ENCODE peak calls at places on chromosomes 3 and 15, in four cellular contexts. One of them, this sample, is unnamed.
A peak's percentile ranks its signal among the peaks of the same experiment; 100 is the strongest.

GRCh38 chr3:42189746-42190145 is 76.2 kb downstream of the CCK start:
- DNase-seq in CD4-positive, alpha-beta T cell: no peak
- DNase-seq in tibial artery: no peak
- DNase-seq in mesenchymal stem cell: no peak
- DNase-seq in this sample: no peak

GRCh38 chr3:136883967-136884720 is 22.1 kb downstream of the NCK1 start:
- DNase-seq in CD4-positive, alpha-beta T cell: no peak
- DNase-seq in tibial artery: no peak
- DNase-seq in mesenchymal stem cell: no peak
- DNase-seq in this sample: no peak

GRCh38 chr15:56732881-56733130 is 503 bp downstream of the ZNF280D start:
- DNase-seq in CD4-positive, alpha-beta T cell: no peak
- DNase-seq in tibial artery: no peak
- DNase-seq in mesenchymal stem cell: no peak
- DNase-seq in this sample: peak; percentile 45

GRCh38 chr3:98977520-98977919 is 76.0 kb upstream of the DCBLD2 start:
- DNase-seq in CD4-positive, alpha-beta T cell: no peak
- DNase-seq in tibial artery: no peak
- DNase-seq in mesenchymal stem cell: peak; percentile 75
- DNase-seq in this sample: no peak

GRCh38 chr3:27681249-27681748 is 40.8 kb downstream of the EOMES start:
- DNase-seq in CD4-positive, alpha-beta T cell: no peak
- DNase-seq in tibial artery: no peak
- DNase-seq in mesenchymal stem cell: peak; percentile 85
- DNase-seq in this sample: no peak

GRCh38 chr3:77931272-77932009 is 891.5 kb downstream of the ROBO2 start:
- DNase-seq in CD4-positive, alpha-beta T cell: no peak
- DNase-seq in tibial artery: no peak
- DNase-seq in mesenchymal stem cell: peak; percentile 51
- DNase-seq in this sample: peak; percentile 13

GRCh38 chr3:123586966-123587365 is 2.1 kb upstream of the HACD2 start:
- DNase-seq in CD4-positive, alpha-beta T cell: no peak
- DNase-seq in tibial artery: no peak
- DNase-seq in mesenchymal stem cell: no peak
- DNase-seq in this sample: no peak

GRCh38 chr3:136893848-136894443 is 31.9 kb downstream of the NCK1 start:
- DNase-seq in CD4-positive, alpha-beta T cell: no peak
- DNase-seq in tibial artery: no peak
- DNase-seq in mesenchymal stem cell: peak; percentile 96
- DNase-seq in this sample: no peak

GRCh38 chr3:142888484-142889262 is at the start of gene PCOLCE2:
- DNase-seq in CD4-positive, alpha-beta T cell: no peak
- DNase-seq in tibial artery: peak; percentile 70
- DNase-seq in mesenchymal stem cell: peak; percentile 9
- DNase-seq in this sample: peak; percentile 51

GRCh38 chr3:66362541-66362941 is 138.3 kb downstream of the LRIG1 start:
- DNase-seq in CD4-positive, alpha-beta T cell: no peak
- DNase-seq in tibial artery: no peak
- DNase-seq in mesenchymal stem cell: peak; percentile 72
- DNase-seq in this sample: no peak

GRCh38 chr3:53195602-53196574 is 34.9 kb downstream of the PRKCD start:
- DNase-seq in CD4-positive, alpha-beta T cell: peak; percentile 63
- DNase-seq in tibial artery: no peak
- DNase-seq in mesenchymal stem cell: peak; percentile 46
- DNase-seq in this sample: peak; percentile 62

GRCh38 chr3:143482106-143483088 is 362.8 kb downstream of the CHST2 start:
- DNase-seq in CD4-positive, alpha-beta T cell: no peak
- DNase-seq in tibial artery: no peak
- DNase-seq in mesenchymal stem cell: no peak
- DNase-seq in this sample: no peak

GRCh38 chr3:155356594-155357370 is 63.3 kb upstream of the STRIT1 start:
- DNase-seq in CD4-positive, alpha-beta T cell: no peak
- DNase-seq in tibial artery: no peak
- DNase-seq in mesenchymal stem cell: peak; percentile 8
- DNase-seq in this sample: no peak

GRCh38 chr3:86969500-86970189 is 21.3 kb downstream of the VGLL3 start:
- DNase-seq in CD4-positive, alpha-beta T cell: no peak
- DNase-seq in tibial artery: no peak
- DNase-seq in mesenchymal stem cell: peak; percentile 49
- DNase-seq in this sample: no peak

GRCh38 chr15:89421219-89421618 is 75.2 kb downstream of the RHCG start:
- DNase-seq in CD4-positive, alpha-beta T cell: no peak
- DNase-seq in tibial artery: no peak
- DNase-seq in mesenchymal stem cell: no peak
- DNase-seq in this sample: no peak

GRCh38 chr3:47315069-47315647 is 32.4 kb downstream of the KLHL18 start:
- DNase-seq in CD4-positive, alpha-beta T cell: no peak
- DNase-seq in tibial artery: no peak
- DNase-seq in mesenchymal stem cell: peak; percentile 20
- DNase-seq in this sample: peak; percentile 64

GRCh38 chr15:35440265-35440664 is 105.7 kb downstream of the DPH6 start:
- DNase-seq in CD4-positive, alpha-beta T cell: no peak
- DNase-seq in tibial artery: no peak
- DNase-seq in mesenchymal stem cell: no peak
- DNase-seq in this sample: no peak

GRCh38 chr15:48084759-48085420 is 35.9 kb upstream of the SLC24A5 start:
- DNase-seq in CD4-positive, alpha-beta T cell: no peak
- DNase-seq in tibial artery: no peak
- DNase-seq in mesenchymal stem cell: peak; percentile 66
- DNase-seq in this sample: no peak

GRCh38 chr15:45855907-45856579 is 221.2 kb downstream of the SQOR start:
- DNase-seq in CD4-positive, alpha-beta T cell: no peak
- DNase-seq in tibial artery: no peak
- DNase-seq in mesenchymal stem cell: no peak
- DNase-seq in this sample: no peak

GRCh38 chr15:68149059-68149458 is 56.1 kb downstream of the CALML4 start:
- DNase-seq in CD4-positive, alpha-beta T cell: no peak
- DNase-seq in tibial artery: no peak
- DNase-seq in mesenchymal stem cell: peak; percentile 41
- DNase-seq in this sample: no peak

GRCh38 chr3:23550402-23550801 is 255.4 kb upstream of the UBE2E1 start:
- DNase-seq in CD4-positive, alpha-beta T cell: no peak
- DNase-seq in tibial artery: no peak
- DNase-seq in mesenchymal stem cell: no peak
- DNase-seq in this sample: no peak

GRCh38 chr3:69541823-69542264 is 156.0 kb upstream of the FRMD4B start:
- DNase-seq in CD4-positive, alpha-beta T cell: no peak
- DNase-seq in tibial artery: no peak
- DNase-seq in mesenchymal stem cell: no peak
- DNase-seq in this sample: peak; percentile 36

GRCh38 chr3:123870033-123870432 is 14.1 kb downstream of the MYLK start:
- DNase-seq in CD4-positive, alpha-beta T cell: no peak
- DNase-seq in tibial artery: no peak
- DNase-seq in mesenchymal stem cell: peak; percentile 36
- DNase-seq in this sample: no peak

GRCh38 chr3:170149016-170149415 is 32.5 kb downstream of the PHC3 start:
- DNase-seq in CD4-positive, alpha-beta T cell: no peak
- DNase-seq in tibial artery: no peak
- DNase-seq in mesenchymal stem cell: no peak
- DNase-seq in this sample: no peak

GRCh38 chr3:49173116-49173791 is 1.9 kb downstream of the KLHDC8B start:
- DNase-seq in CD4-positive, alpha-beta T cell: no peak
- DNase-seq in tibial artery: no peak
- DNase-seq in mesenchymal stem cell: peak; percentile 54
- DNase-seq in this sample: peak; percentile 87

GRCh38 chr3:161559177-161559998 is 62.8 kb downstream of the OTOL1 start:
- DNase-seq in CD4-positive, alpha-beta T cell: no peak
- DNase-seq in tibial artery: no peak
- DNase-seq in mesenchymal stem cell: peak; percentile 58
- DNase-seq in this sample: no peak

GRCh38 chr3:100002599-100003350 is 111.5 kb downstream of the FILIP1L start:
- DNase-seq in CD4-positive, alpha-beta T cell: no peak
- DNase-seq in tibial artery: no peak
- DNase-seq in mesenchymal stem cell: peak; percentile 83
- DNase-seq in this sample: no peak

GRCh38 chr15:26352909-26353308 is 420.0 kb downstream of the GABRB3 start:
- DNase-seq in CD4-positive, alpha-beta T cell: no peak
- DNase-seq in tibial artery: no peak
- DNase-seq in mesenchymal stem cell: no peak
- DNase-seq in this sample: no peak
- H3K9me3 ChIP-seq in CD4-positive, alpha-beta T cell: no peaks in the 10 kb centered on the region
- H3K9me3 ChIP-seq in tibial artery: no peaks in the 10 kb centered on the region
- H3K9me3 ChIP-seq in mesenchymal stem cell: no peaks in the 10 kb centered on the region
- H3K9me3 ChIP-seq in this sample: no peaks in the 10 kb centered on the region

GRCh38 chr3:14432996-14433572 is 30.7 kb downstream of the SLC6A6 start:
- DNase-seq in CD4-positive, alpha-beta T cell: no peak
- DNase-seq in tibial artery: no peak
- DNase-seq in mesenchymal stem cell: no peak
- DNase-seq in this sample: no peak
- H3K27ac ChIP-seq in CD4-positive, alpha-beta T cell: peak overlapping the region; percentile 92
- H3K27ac ChIP-seq in tibial artery: peak overlapping the region; percentile 60
- H3K27ac ChIP-seq in mesenchymal stem cell: no peak overlapping the region
- H3K27ac ChIP-seq in this sample: peak overlapping the region; percentile 68

DNA sequence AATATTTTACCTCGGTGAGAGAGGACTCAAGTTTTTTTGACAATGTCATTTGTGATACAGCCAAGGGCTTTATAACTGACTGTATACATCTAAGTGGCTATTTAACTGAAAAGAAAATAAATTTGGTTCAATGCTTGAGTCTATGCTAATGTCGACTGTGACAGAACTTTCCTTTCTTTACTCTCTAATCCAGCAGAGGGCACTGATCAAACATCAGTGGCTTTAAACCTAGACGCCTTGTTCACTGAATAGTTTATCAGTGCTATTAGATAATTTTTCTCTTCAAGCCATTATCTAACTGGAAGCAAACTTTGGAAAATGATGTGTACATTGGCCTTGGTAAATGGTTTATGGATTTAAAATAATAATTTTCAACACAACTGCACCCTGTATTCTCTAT is 285.1 kb downstream of the CHL1 start:
- DNase-seq in CD4-positive, alpha-beta T cell: no peak
- DNase-seq in tibial artery: no peak
- DNase-seq in mesenchymal stem cell: no peak
- DNase-seq in this sample: no peak
- H3K9me3 ChIP-seq in CD4-positive, alpha-beta T cell: peaks cover 7% of the 10 kb centered on the region
- H3K9me3 ChIP-seq in tibial artery: no peaks in the 10 kb centered on the region
- H3K9me3 ChIP-seq in mesenchymal stem cell: peaks cover 5% of the 10 kb centered on the region
- H3K9me3 ChIP-seq in this sample: no peaks in the 10 kb centered on the region

DNA sequence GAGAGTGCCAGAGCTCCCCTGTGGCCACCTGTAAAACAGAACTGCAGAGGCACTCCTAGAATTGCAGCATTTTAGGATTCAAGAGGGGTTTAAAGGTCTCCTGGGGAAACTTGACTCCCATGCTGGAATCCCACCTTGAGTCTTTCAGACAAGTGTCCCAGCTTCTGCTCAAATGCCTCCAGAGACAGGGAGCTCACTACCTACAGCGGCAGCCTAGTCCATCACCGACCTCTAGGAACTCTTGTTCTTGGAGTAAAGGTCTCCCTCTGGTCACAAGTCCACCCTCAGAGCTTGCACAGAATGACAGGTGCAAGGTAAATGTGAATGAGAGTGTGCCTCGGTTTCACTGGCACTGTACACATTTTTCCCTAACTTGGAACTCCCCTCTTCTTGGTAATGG is 72.0 kb downstream of the NUP210 start:
- DNase-seq in CD4-positive, alpha-beta T cell: no peak
- DNase-seq in tibial artery: no peak
- DNase-seq in mesenchymal stem cell: no peak
- DNase-seq in this sample: no peak
- H3K27ac ChIP-seq in CD4-positive, alpha-beta T cell: peak overlapping the region; percentile 54
- H3K27ac ChIP-seq in tibial artery: no peak overlapping the region
- H3K27ac ChIP-seq in mesenchymal stem cell: no peak overlapping the region
- H3K27ac ChIP-seq in this sample: no peak overlapping the region

GRCh38 chr3:10928396-10928960 is 64.1 kb upstream of the SLC6A1 start:
- DNase-seq in CD4-positive, alpha-beta T cell: no peak
- DNase-seq in tibial artery: peak; percentile 34
- DNase-seq in mesenchymal stem cell: no peak
- DNase-seq in this sample: no peak

GRCh38 chr3:10927551-10927950 is 65.0 kb upstream of the SLC6A1 start:
- DNase-seq in CD4-positive, alpha-beta T cell: peak; percentile 10
- DNase-seq in tibial artery: peak; percentile 33
- DNase-seq in mesenchymal stem cell: no peak
- DNase-seq in this sample: no peak

GRCh38 chr3:10926831-10927521 is 65.6 kb upstream of the SLC6A1 start:
- DNase-seq in CD4-positive, alpha-beta T cell: peak; percentile 24
- DNase-seq in tibial artery: peak; percentile 65
- DNase-seq in mesenchymal stem cell: no peak
- DNase-seq in this sample: no peak

GRCh38 chr3:10925436-10926260 is 66.9 kb upstream of the SLC6A1 start:
- DNase-seq in CD4-positive, alpha-beta T cell: no peak
- DNase-seq in tibial artery: peak; percentile 47
- DNase-seq in mesenchymal stem cell: no peak
- DNase-seq in this sample: no peak

DNA sequence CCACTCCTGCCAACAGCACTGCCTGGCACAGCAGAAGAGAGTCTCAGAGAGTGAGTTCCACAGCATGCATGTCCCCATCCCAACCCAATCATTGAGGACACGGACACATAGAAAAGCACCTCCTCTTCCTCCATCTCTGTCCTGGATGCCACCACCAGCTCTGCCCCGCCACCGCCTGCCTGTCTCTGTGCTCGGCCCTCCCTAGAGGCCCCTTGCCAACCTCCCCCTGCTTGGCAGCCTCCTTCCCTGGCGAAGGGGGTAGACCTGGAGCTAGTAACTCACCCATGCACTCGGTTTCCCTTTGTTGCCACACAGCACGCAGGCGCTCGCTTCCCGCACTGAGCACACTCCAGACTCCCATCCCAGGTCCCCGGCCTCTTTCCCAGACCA is 66.1 kb upstream of the SLC6A1 start:
- DNase-seq in CD4-positive, alpha-beta T cell: no peak
- DNase-seq in tibial artery: peak; percentile 41
- DNase-seq in mesenchymal stem cell: no peak
- DNase-seq in this sample: no peak
- H3K9me3 ChIP-seq in CD4-positive, alpha-beta T cell: no peaks in the 10 kb centered on the region
- H3K9me3 ChIP-seq in tibial artery: peaks cover 3% of the 10 kb centered on the region
- H3K9me3 ChIP-seq in mesenchymal stem cell: peaks cover 3% of the 10 kb centered on the region
- H3K9me3 ChIP-seq in this sample: peaks cover 5% of the 10 kb centered on the region

DNA sequence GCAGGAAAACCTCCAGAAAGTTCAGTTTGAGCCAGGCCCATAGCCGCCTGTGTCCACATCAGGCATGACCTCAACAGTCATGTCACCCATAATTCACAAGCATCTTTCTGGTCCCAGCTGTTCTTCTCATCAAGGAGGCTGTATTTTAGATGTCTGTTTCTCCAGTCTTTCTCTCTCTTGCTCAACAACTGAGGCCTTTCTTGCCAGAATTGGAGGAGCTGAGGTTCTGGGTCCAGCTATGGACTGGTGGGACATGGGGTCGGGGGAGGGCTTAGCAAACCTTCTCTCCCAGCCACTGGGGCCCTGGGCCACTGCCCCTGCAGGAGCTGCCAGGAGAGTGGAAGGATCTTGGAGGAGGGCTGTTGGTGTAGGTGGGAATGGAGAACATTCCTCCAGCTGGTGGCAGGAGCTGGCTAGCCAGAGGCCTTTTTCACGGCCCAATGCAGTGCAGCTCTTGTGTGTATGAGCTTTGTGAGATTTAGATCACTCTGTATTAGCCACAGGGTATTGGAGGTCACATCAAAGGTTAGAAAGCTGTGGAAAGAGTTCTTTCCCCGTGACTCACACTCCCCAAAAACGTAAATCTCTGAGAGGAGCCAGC is 23.5 kb downstream of the MAGEF1 start:
- DNase-seq in CD4-positive, alpha-beta T cell: no peak
- DNase-seq in tibial artery: peak; percentile 46
- DNase-seq in mesenchymal stem cell: peak; percentile 87
- DNase-seq in this sample: no peak
- H3K27ac ChIP-seq in CD4-positive, alpha-beta T cell: no peak overlapping the region
- H3K27ac ChIP-seq in tibial artery: peak overlapping the region; percentile 22
- H3K27ac ChIP-seq in mesenchymal stem cell: peak overlapping the region; percentile 43
- H3K27ac ChIP-seq in this sample: peak overlapping the region; percentile 77

This sample was measured in heart right ventricle.